ENCODE peak calls at places on chromosome 14, in nine cellular contexts. N is type B pancreatic cell, U is mucosa of descending colon, F is osteocyte, C is lower leg skin, X is K562, P is psoas muscle, Q is HFF-Myc, Y is choroid plexus epithelial cell. B is an unnamed sample.

GRCh38 chr14:73403181-73403752 is 55.1 kb downstream of the NUMB start:
- DNase-seq in X (no peak), Y (no peak), P (no peak), F (no peak), N (no peak), C (no peak), Q (no peak), U (no peak), B (no peak)

GRCh38 chr14:52918486-52918885 is 32.4 kb downstream of the FERMT2 start:
- DNase-seq in C (no peak), X (no peak), Q (no peak), Y (peak), P (no peak), F (no peak), N (no peak), U (no peak), B (no peak)

GRCh38 chr14:98219638-98220037 is 1052.4 kb downstream of the BCL11B start:
- DNase-seq in X (no peak), F (no peak), Y (no peak), N (no peak), Q (no peak), U (no peak), C (no peak), P (no peak), B (no peak)

GRCh38 chr14:32121948-32122347 is 44.8 kb downstream of the ARHGAP5 start:
- DNase-seq in N (no peak), Y (no peak), F (no peak), Q (peak), X (no peak), P (no peak), C (no peak), U (no peak), B (no peak)

GRCh38 chr14:75986439-75986765 is 839 bp downstream of the IFT43 start:
- DNase-seq in Q (no peak), N (no peak), F (no peak), C (no peak), X (no peak), Y (no peak), U (no peak), P (no peak), B (no peak)

GRCh38 chr14:86766469-86766868 is 1226.5 kb downstream of the GALC start:
- DNase-seq in U (no peak), Y (peak), N (no peak), P (no peak), Q (no peak), C (no peak), X (no peak), F (no peak), B (no peak)

GRCh38 chr14:101040538-101041442 is 137.3 kb upstream of the RTL1 start:
- DNase-seq in C (no peak), X (no peak), Y (no peak), P (no peak), F (no peak), N (no peak), Q (no peak), U (no peak), B (no peak)

GRCh38 chr14:103862393-103862782 is 15.0 kb upstream of the PPP1R13B start:
- DNase-seq in P (no peak), X (no peak), C (no peak), F (no peak), Q (no peak), U (peak), Y (no peak), N (no peak), B (no peak)

GRCh38 chr14:96682401-96682800 is 114.8 kb upstream of the VRK1 start:
- DNase-seq in C (no peak), Q (no peak), U (no peak), N (no peak), P (no peak), Y (no peak), X (no peak), F (no peak), B (no peak)

GRCh38 chr14:76924363-76925151 is 98.3 kb downstream of the LRRC74A start:
- DNase-seq in P (no peak), Y (peak), Q (no peak), C (no peak), U (no peak), F (no peak), X (peak), N (no peak), B (peak)

GRCh38 chr14:91872011-91872476 is 4.7 kb upstream of the TC2N start:
- DNase-seq in Q (no peak), N (no peak), X (no peak), U (no peak), P (no peak), C (no peak), F (no peak), Y (peak), B (peak)

GRCh38 chr14:85536835-85537195 is 6.9 kb downstream of the FLRT2 start:
- DNase-seq in C (no peak), U (no peak), F (no peak), P (no peak), X (no peak), Y (peak), N (no peak), Q (no peak), B (no peak)

GRCh38 chr14:89340200-89340667 is 76.8 kb downstream of the FOXN3 start:
- DNase-seq in F (no peak), X (no peak), Q (no peak), N (no peak), U (no peak), C (no peak), P (no peak), Y (peak), B (no peak)

GRCh38 chr14:84252706-84253105 is 1277.2 kb upstream of the FLRT2 start:
- DNase-seq in N (no peak), F (no peak), P (no peak), U (no peak), Y (no peak), X (no peak), C (no peak), Q (no peak), B (no peak)

GRCh38 chr14:100783630-100784321 is 42.1 kb upstream of the MEG3 start:
- DNase-seq in P (peak), X (no peak), F (no peak), Y (no peak), U (no peak), N (no peak), Q (no peak), C (no peak), B (no peak)

GRCh38 chr14:58638231-58639205 is 756 bp downstream of the DACT1 start:
- DNase-seq in P (peak), F (no peak), C (no peak), Q (no peak), Y (peak), N (no peak), X (no peak), U (peak), B (peak)

GRCh38 chr14:58643366-58643765 is 5.6 kb downstream of the DACT1 start:
- DNase-seq in N (no peak), P (no peak), Y (no peak), U (no peak), Q (no peak), F (no peak), X (no peak), C (no peak), B (no peak)

GRCh38 chr14:58639842-58640484 is 2.2 kb downstream of the DACT1 start:
- DNase-seq in Q (peak), Y (peak), N (no peak), F (no peak), C (no peak), X (no peak), P (no peak), U (no peak), B (peak)

GRCh38 chr14:58640959-58641358 is 3.2 kb downstream of the DACT1 start:
- DNase-seq in U (no peak), F (no peak), X (no peak), C (no peak), Q (no peak), Y (no peak), P (no peak), N (no peak), B (no peak)

DNA sequence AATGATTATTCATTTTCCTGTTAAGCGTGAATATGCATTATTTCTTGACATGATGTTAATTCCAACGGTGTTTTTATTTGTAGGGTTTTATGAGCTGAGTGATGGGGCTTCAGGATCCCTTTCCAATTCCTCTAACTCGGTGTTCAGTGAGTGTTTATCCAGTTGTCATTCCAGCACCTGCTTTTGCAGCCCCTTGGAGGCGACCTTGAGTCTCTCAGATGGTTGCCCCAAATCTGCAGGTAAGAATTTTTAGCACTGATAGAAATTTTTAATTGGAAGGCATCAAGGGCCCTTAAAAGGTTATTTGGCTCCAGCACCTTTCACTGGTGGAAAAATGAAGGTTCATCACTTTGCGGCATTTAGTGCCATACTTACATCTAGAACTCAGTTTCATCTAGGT is 3.7 kb downstream of the DACT1 start:
- DNase-seq in P (no peak), F (no peak), C (no peak), Q (no peak), N (no peak), X (no peak), U (no peak), Y (no peak), B (no peak)
- TF ChIP-seq CTCF in P (no peak), F (no peak), C (no peak), Q (peak), N (peak), X (no peak), U (no peak), Y (peak), B (no peak)

DNA sequence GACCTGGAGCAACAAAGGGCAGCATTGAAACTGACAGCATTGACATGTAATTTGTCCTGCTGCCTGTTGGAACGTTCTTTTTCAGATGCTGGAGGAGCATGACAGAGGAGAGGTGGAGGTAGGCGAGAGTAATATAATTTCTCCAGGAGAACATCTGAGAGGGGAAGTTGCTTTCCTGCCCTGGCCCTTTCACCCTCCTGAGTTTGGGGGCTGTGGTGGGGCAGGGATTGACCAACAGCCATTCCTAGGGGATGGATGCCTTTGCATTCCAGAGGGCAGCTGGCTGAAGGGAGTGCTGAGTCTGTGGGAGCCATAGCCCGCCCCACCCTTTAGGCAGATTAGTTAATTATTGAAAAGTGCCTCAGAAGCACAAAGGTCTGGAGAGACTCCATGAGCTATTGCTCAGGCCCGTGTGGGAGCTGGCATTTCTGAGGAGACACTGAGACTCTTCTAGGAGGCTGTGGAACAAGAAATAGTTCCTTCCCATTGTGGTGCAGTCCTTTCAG is 73.5 kb downstream of the ARF6 start:
- DNase-seq in C (no peak), F (no peak), N (no peak), P (no peak), X (no peak), Q (no peak), Y (no peak), U (peak), B (no peak)
- TF ChIP-seq CTCF in C (no peak), F (no peak), N (no peak), P (no peak), X (no peak), Q (no peak), Y (no peak), U (no peak), B (no peak)

GRCh38 chr14:74913986-74914573 is 9.0 kb downstream of the RPS6KL1 start:
- DNase-seq in C (peak), N (no peak), U (no peak), F (no peak), Y (peak), Q (peak), P (peak), X (no peak), B (peak)
- TF ChIP-seq CTCF in C (no peak), N (peak), U (no peak), F (peak), Y (peak), Q (peak), P (peak), X (peak), B (peak)

DNA sequence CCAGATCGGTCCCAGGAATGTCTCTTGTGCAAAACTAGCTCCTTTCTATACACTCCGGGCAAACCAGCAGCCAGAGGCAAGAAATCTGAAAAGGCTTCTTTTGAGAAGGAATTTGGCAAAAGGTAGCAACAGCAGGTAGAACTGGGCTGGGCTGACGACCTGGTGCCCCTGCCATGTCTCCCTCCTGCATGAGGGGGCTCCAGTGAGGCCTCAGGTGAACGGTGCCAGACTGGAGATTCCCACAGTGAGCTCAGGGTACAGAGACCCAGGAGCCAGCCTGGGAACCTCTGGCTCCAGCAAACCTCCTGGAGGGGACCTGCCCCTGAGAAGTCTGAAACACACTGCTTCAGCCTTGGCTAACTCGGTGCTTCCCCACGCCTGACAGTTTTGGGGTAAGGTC is 10.8 kb downstream of the ITPK1 start:
- DNase-seq in F (no peak), C (no peak), N (no peak), Q (no peak), P (no peak), X (no peak), U (no peak), Y (no peak), B (no peak)
- TF ChIP-seq CTCF in F (no peak), C (no peak), N (no peak), Q (no peak), P (no peak), X (no peak), U (no peak), Y (peak), B (no peak)

GRCh38 chr14:61258985-61259384 is 22.2 kb downstream of the TMEM30B start:
- DNase-seq in Y (no peak), X (no peak), N (no peak), Q (peak), C (peak), U (no peak), P (no peak), F (no peak), B (no peak)

GRCh38 chr14:61262082-61262481 is 19.1 kb downstream of the TMEM30B start:
- DNase-seq in F (no peak), C (no peak), N (no peak), Q (no peak), U (no peak), P (no peak), Y (no peak), X (no peak), B (no peak)

GRCh38 chr14:61264022-61264571 is 17.0 kb downstream of the TMEM30B start:
- DNase-seq in F (no peak), Y (no peak), C (peak), X (no peak), N (no peak), Q (no peak), P (no peak), U (no peak), B (no peak)

GRCh38 chr14:61264699-61265098 is 16.4 kb downstream of the TMEM30B start:
- DNase-seq in Q (no peak), F (no peak), C (peak), U (no peak), Y (no peak), P (no peak), X (no peak), N (no peak), B (no peak)

GRCh38 chr14:61260939-61261776 is 20.0 kb downstream of the TMEM30B start:
- DNase-seq in Q (peak), U (no peak), P (no peak), F (no peak), N (no peak), Y (peak), C (peak), X (no peak), B (no peak)
- TF ChIP-seq CTCF in Q (peak), U (no peak), P (no peak), F (no peak), N (no peak), Y (no peak), C (no peak), X (no peak), B (no peak)

GRCh38 chr14:106837870-106838269 is 1311.5 kb downstream of the TMEM121 start:
- DNase-seq in F (no peak), N (no peak), X (no peak), Q (no peak), Y (no peak), U (no peak), C (no peak), P (no peak), B (no peak)

GRCh38 chr14:106842687-106843086 is 1316.3 kb downstream of the TMEM121 start:
- DNase-seq in Q (no peak), F (no peak), C (no peak), P (no peak), U (no peak), X (peak), Y (no peak), N (no peak), B (no peak)

GRCh38 chr14:106841701-106842100 is 1315.3 kb downstream of the TMEM121 start:
- DNase-seq in N (no peak), U (no peak), F (no peak), Q (no peak), X (no peak), P (no peak), C (no peak), Y (no peak), B (no peak)

GRCh38 chr14:106838991-106839769 is 1312.8 kb downstream of the TMEM121 start:
- DNase-seq in F (peak), C (no peak), Q (no peak), X (no peak), P (no peak), N (no peak), U (no peak), Y (no peak), B (no peak)

DNA sequence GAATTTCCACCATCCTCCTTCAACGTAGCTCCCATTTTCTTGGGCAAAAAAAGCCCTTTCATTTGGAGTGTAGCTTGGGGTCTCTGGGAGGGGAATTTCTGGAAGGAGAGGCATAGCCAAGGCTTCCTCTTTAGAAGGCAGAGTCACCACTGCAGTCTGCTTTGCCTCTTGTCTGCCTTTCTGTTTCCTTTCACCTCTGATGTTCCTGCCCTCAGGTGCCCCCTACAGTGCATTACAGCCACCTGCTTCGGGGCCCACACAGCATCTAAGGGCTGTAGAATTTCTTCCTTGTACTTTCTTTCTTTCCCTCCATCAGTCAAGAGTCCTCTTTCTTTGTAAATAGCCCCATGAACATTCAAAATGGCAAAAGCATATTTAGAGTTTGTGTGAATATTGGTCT is 1313.9 kb downstream of the TMEM121 start:
- DNase-seq in U (no peak), Y (no peak), C (no peak), X (no peak), N (no peak), P (no peak), F (no peak), Q (no peak), B (no peak)
- TF ChIP-seq CTCF in U (no peak), Y (no peak), C (no peak), X (no peak), N (no peak), P (no peak), F (no peak), Q (no peak), B (no peak)

B was measured in glutamatergic neuron.